ENCODE peak calls at places on chromosomes 11 and 22, in eight cellular contexts. One of them, this sample, is unnamed.

GRCh38 chr22:50326225-50326958 is 420 bp downstream of the DENND6B start:
- DNase-seq in iPS-NIHi11: peak
- DNase-seq in pancreas: no peak
- DNase-seq in activated CD8-positive, alpha-beta memory T cell treated with anti-CD3 and anti-CD28 coated beads, Interleukin-2, amount 50 U/mL, for 48 hours: no peak
- DNase-seq in renal cortical epithelial cell: no peak
- DNase-seq in Kasumi-1: no peak
- DNase-seq in stimulated activated CD8-positive, alpha-beta memory T cell treated with anti-CD3 and anti-CD28 coated beads, Interleukin-4, amount 100 ng/mL, for 1 hour: no peak
- DNase-seq in activated gamma-delta T cell treated with anti-CD3 and anti-CD28 coated beads, Interleukin-2, amount 50 U/mL, for 16 hours: no peak
- DNase-seq in this sample: no peak

GRCh38 chr22:27107824-27108223 is 450.4 kb downstream of the MIAT start:
- DNase-seq in iPS-NIHi11: no peak
- DNase-seq in pancreas: peak
- DNase-seq in activated CD8-positive, alpha-beta memory T cell treated with anti-CD3 and anti-CD28 coated beads, Interleukin-2, amount 50 U/mL, for 48 hours: no peak
- DNase-seq in renal cortical epithelial cell: peak
- DNase-seq in Kasumi-1: no peak
- DNase-seq in stimulated activated CD8-positive, alpha-beta memory T cell treated with anti-CD3 and anti-CD28 coated beads, Interleukin-4, amount 100 ng/mL, for 1 hour: no peak
- DNase-seq in activated gamma-delta T cell treated with anti-CD3 and anti-CD28 coated beads, Interleukin-2, amount 50 U/mL, for 16 hours: no peak
- DNase-seq in this sample: no peak

GRCh38 chr22:18085188-18085587 is 7.4 kb downstream of the PEX26 start:
- DNase-seq in iPS-NIHi11: no peak
- DNase-seq in pancreas: no peak
- DNase-seq in activated CD8-positive, alpha-beta memory T cell treated with anti-CD3 and anti-CD28 coated beads, Interleukin-2, amount 50 U/mL, for 48 hours: no peak
- DNase-seq in renal cortical epithelial cell: peak
- DNase-seq in Kasumi-1: no peak
- DNase-seq in stimulated activated CD8-positive, alpha-beta memory T cell treated with anti-CD3 and anti-CD28 coated beads, Interleukin-4, amount 100 ng/mL, for 1 hour: no peak
- DNase-seq in activated gamma-delta T cell treated with anti-CD3 and anti-CD28 coated beads, Interleukin-2, amount 50 U/mL, for 16 hours: no peak
- DNase-seq in this sample: no peak

GRCh38 chr11:128409476-128409875 is 177.9 kb downstream of the ETS1 start:
- DNase-seq in iPS-NIHi11: no peak
- DNase-seq in pancreas: no peak
- DNase-seq in activated CD8-positive, alpha-beta memory T cell treated with anti-CD3 and anti-CD28 coated beads, Interleukin-2, amount 50 U/mL, for 48 hours: no peak
- DNase-seq in renal cortical epithelial cell: no peak
- DNase-seq in Kasumi-1: no peak
- DNase-seq in stimulated activated CD8-positive, alpha-beta memory T cell treated with anti-CD3 and anti-CD28 coated beads, Interleukin-4, amount 100 ng/mL, for 1 hour: no peak
- DNase-seq in activated gamma-delta T cell treated with anti-CD3 and anti-CD28 coated beads, Interleukin-2, amount 50 U/mL, for 16 hours: no peak
- DNase-seq in this sample: no peak

GRCh38 chr11:102171101-102171500 is 60.9 kb downstream of the YAP1 start:
- DNase-seq in iPS-NIHi11: no peak
- DNase-seq in pancreas: no peak
- DNase-seq in activated CD8-positive, alpha-beta memory T cell treated with anti-CD3 and anti-CD28 coated beads, Interleukin-2, amount 50 U/mL, for 48 hours: no peak
- DNase-seq in renal cortical epithelial cell: peak
- DNase-seq in Kasumi-1: no peak
- DNase-seq in stimulated activated CD8-positive, alpha-beta memory T cell treated with anti-CD3 and anti-CD28 coated beads, Interleukin-4, amount 100 ng/mL, for 1 hour: no peak
- DNase-seq in activated gamma-delta T cell treated with anti-CD3 and anti-CD28 coated beads, Interleukin-2, amount 50 U/mL, for 16 hours: no peak
- DNase-seq in this sample: no peak

GRCh38 chr22:29309332-29310064 is 3.0 kb downstream of the GAS2L1 start:
- DNase-seq in iPS-NIHi11: no peak
- DNase-seq in pancreas: peak
- DNase-seq in activated CD8-positive, alpha-beta memory T cell treated with anti-CD3 and anti-CD28 coated beads, Interleukin-2, amount 50 U/mL, for 48 hours: peak
- DNase-seq in renal cortical epithelial cell: no peak
- DNase-seq in Kasumi-1: no peak
- DNase-seq in stimulated activated CD8-positive, alpha-beta memory T cell treated with anti-CD3 and anti-CD28 coated beads, Interleukin-4, amount 100 ng/mL, for 1 hour: no peak
- DNase-seq in activated gamma-delta T cell treated with anti-CD3 and anti-CD28 coated beads, Interleukin-2, amount 50 U/mL, for 16 hours: no peak
- DNase-seq in this sample: no peak

GRCh38 chr11:46356911-46357482 is 9.7 kb downstream of the DGKZ start:
- DNase-seq in iPS-NIHi11: no peak
- DNase-seq in pancreas: no peak
- DNase-seq in activated CD8-positive, alpha-beta memory T cell treated with anti-CD3 and anti-CD28 coated beads, Interleukin-2, amount 50 U/mL, for 48 hours: no peak
- DNase-seq in renal cortical epithelial cell: peak
- DNase-seq in Kasumi-1: no peak
- DNase-seq in stimulated activated CD8-positive, alpha-beta memory T cell treated with anti-CD3 and anti-CD28 coated beads, Interleukin-4, amount 100 ng/mL, for 1 hour: no peak
- DNase-seq in activated gamma-delta T cell treated with anti-CD3 and anti-CD28 coated beads, Interleukin-2, amount 50 U/mL, for 16 hours: no peak
- DNase-seq in this sample: no peak

GRCh38 chr11:45395421-45395820 is 109.3 kb upstream of the SYT13 start:
- DNase-seq in iPS-NIHi11: no peak
- DNase-seq in pancreas: no peak
- DNase-seq in activated CD8-positive, alpha-beta memory T cell treated with anti-CD3 and anti-CD28 coated beads, Interleukin-2, amount 50 U/mL, for 48 hours: no peak
- DNase-seq in renal cortical epithelial cell: no peak
- DNase-seq in Kasumi-1: no peak
- DNase-seq in stimulated activated CD8-positive, alpha-beta memory T cell treated with anti-CD3 and anti-CD28 coated beads, Interleukin-4, amount 100 ng/mL, for 1 hour: no peak
- DNase-seq in activated gamma-delta T cell treated with anti-CD3 and anti-CD28 coated beads, Interleukin-2, amount 50 U/mL, for 16 hours: no peak
- DNase-seq in this sample: no peak

GRCh38 chr22:39970742-39971141 is 10.5 kb downstream of the TMA7B start:
- DNase-seq in iPS-NIHi11: no peak
- DNase-seq in pancreas: no peak
- DNase-seq in activated CD8-positive, alpha-beta memory T cell treated with anti-CD3 and anti-CD28 coated beads, Interleukin-2, amount 50 U/mL, for 48 hours: no peak
- DNase-seq in renal cortical epithelial cell: no peak
- DNase-seq in Kasumi-1: no peak
- DNase-seq in stimulated activated CD8-positive, alpha-beta memory T cell treated with anti-CD3 and anti-CD28 coated beads, Interleukin-4, amount 100 ng/mL, for 1 hour: no peak
- DNase-seq in activated gamma-delta T cell treated with anti-CD3 and anti-CD28 coated beads, Interleukin-2, amount 50 U/mL, for 16 hours: no peak
- DNase-seq in this sample: no peak

GRCh38 chr11:67389477-67389876 is 2.3 kb upstream of the RAD9A start:
- DNase-seq in iPS-NIHi11: peak
- DNase-seq in pancreas: no peak
- DNase-seq in activated CD8-positive, alpha-beta memory T cell treated with anti-CD3 and anti-CD28 coated beads, Interleukin-2, amount 50 U/mL, for 48 hours: peak
- DNase-seq in renal cortical epithelial cell: no peak
- DNase-seq in Kasumi-1: peak
- DNase-seq in stimulated activated CD8-positive, alpha-beta memory T cell treated with anti-CD3 and anti-CD28 coated beads, Interleukin-4, amount 100 ng/mL, for 1 hour: no peak
- DNase-seq in activated gamma-delta T cell treated with anti-CD3 and anti-CD28 coated beads, Interleukin-2, amount 50 U/mL, for 16 hours: peak
- DNase-seq in this sample: peak

GRCh38 chr11:106496677-106497076 is 419.2 kb downstream of the AASDHPPT start:
- DNase-seq in iPS-NIHi11: no peak
- DNase-seq in pancreas: no peak
- DNase-seq in activated CD8-positive, alpha-beta memory T cell treated with anti-CD3 and anti-CD28 coated beads, Interleukin-2, amount 50 U/mL, for 48 hours: no peak
- DNase-seq in renal cortical epithelial cell: no peak
- DNase-seq in Kasumi-1: no peak
- DNase-seq in stimulated activated CD8-positive, alpha-beta memory T cell treated with anti-CD3 and anti-CD28 coated beads, Interleukin-4, amount 100 ng/mL, for 1 hour: no peak
- DNase-seq in activated gamma-delta T cell treated with anti-CD3 and anti-CD28 coated beads, Interleukin-2, amount 50 U/mL, for 16 hours: no peak
- DNase-seq in this sample: no peak

GRCh38 chr11:45961841-45962240 is 39.4 kb downstream of the LARGE2 start:
- DNase-seq in iPS-NIHi11: no peak
- DNase-seq in pancreas: no peak
- DNase-seq in activated CD8-positive, alpha-beta memory T cell treated with anti-CD3 and anti-CD28 coated beads, Interleukin-2, amount 50 U/mL, for 48 hours: no peak
- DNase-seq in renal cortical epithelial cell: no peak
- DNase-seq in Kasumi-1: no peak
- DNase-seq in stimulated activated CD8-positive, alpha-beta memory T cell treated with anti-CD3 and anti-CD28 coated beads, Interleukin-4, amount 100 ng/mL, for 1 hour: no peak
- DNase-seq in activated gamma-delta T cell treated with anti-CD3 and anti-CD28 coated beads, Interleukin-2, amount 50 U/mL, for 16 hours: no peak
- DNase-seq in this sample: no peak

GRCh38 chr22:45462034-45462655 is 40.5 kb upstream of the FBLN1 start:
- DNase-seq in iPS-NIHi11: peak
- DNase-seq in pancreas: no peak
- DNase-seq in activated CD8-positive, alpha-beta memory T cell treated with anti-CD3 and anti-CD28 coated beads, Interleukin-2, amount 50 U/mL, for 48 hours: no peak
- DNase-seq in renal cortical epithelial cell: no peak
- DNase-seq in Kasumi-1: no peak
- DNase-seq in stimulated activated CD8-positive, alpha-beta memory T cell treated with anti-CD3 and anti-CD28 coated beads, Interleukin-4, amount 100 ng/mL, for 1 hour: no peak
- DNase-seq in activated gamma-delta T cell treated with anti-CD3 and anti-CD28 coated beads, Interleukin-2, amount 50 U/mL, for 16 hours: no peak
- DNase-seq in this sample: peak

GRCh38 chr11:73399159-73400090 is 23.2 kb downstream of the RELT start:
- DNase-seq in iPS-NIHi11: no peak
- DNase-seq in pancreas: no peak
- DNase-seq in activated CD8-positive, alpha-beta memory T cell treated with anti-CD3 and anti-CD28 coated beads, Interleukin-2, amount 50 U/mL, for 48 hours: no peak
- DNase-seq in renal cortical epithelial cell: no peak
- DNase-seq in Kasumi-1: no peak
- DNase-seq in stimulated activated CD8-positive, alpha-beta memory T cell treated with anti-CD3 and anti-CD28 coated beads, Interleukin-4, amount 100 ng/mL, for 1 hour: no peak
- DNase-seq in activated gamma-delta T cell treated with anti-CD3 and anti-CD28 coated beads, Interleukin-2, amount 50 U/mL, for 16 hours: no peak
- DNase-seq in this sample: no peak

GRCh38 chr22:42461511-42461910 is 29.3 kb upstream of the NFAM1 start:
- DNase-seq in iPS-NIHi11: peak
- DNase-seq in pancreas: no peak
- DNase-seq in activated CD8-positive, alpha-beta memory T cell treated with anti-CD3 and anti-CD28 coated beads, Interleukin-2, amount 50 U/mL, for 48 hours: no peak
- DNase-seq in renal cortical epithelial cell: no peak
- DNase-seq in Kasumi-1: no peak
- DNase-seq in stimulated activated CD8-positive, alpha-beta memory T cell treated with anti-CD3 and anti-CD28 coated beads, Interleukin-4, amount 100 ng/mL, for 1 hour: no peak
- DNase-seq in activated gamma-delta T cell treated with anti-CD3 and anti-CD28 coated beads, Interleukin-2, amount 50 U/mL, for 16 hours: no peak
- DNase-seq in this sample: no peak

GRCh38 chr11:125701858-125702621 is 21.4 kb upstream of the ACRV1 start:
- DNase-seq in iPS-NIHi11: peak
- DNase-seq in pancreas: no peak
- DNase-seq in activated CD8-positive, alpha-beta memory T cell treated with anti-CD3 and anti-CD28 coated beads, Interleukin-2, amount 50 U/mL, for 48 hours: no peak
- DNase-seq in renal cortical epithelial cell: no peak
- DNase-seq in Kasumi-1: no peak
- DNase-seq in stimulated activated CD8-positive, alpha-beta memory T cell treated with anti-CD3 and anti-CD28 coated beads, Interleukin-4, amount 100 ng/mL, for 1 hour: no peak
- DNase-seq in activated gamma-delta T cell treated with anti-CD3 and anti-CD28 coated beads, Interleukin-2, amount 50 U/mL, for 16 hours: no peak
- DNase-seq in this sample: no peak

GRCh38 chr11:105852427-105852826 is 169.6 kb downstream of the MSANTD4 start:
- DNase-seq in iPS-NIHi11: no peak
- DNase-seq in pancreas: no peak
- DNase-seq in activated CD8-positive, alpha-beta memory T cell treated with anti-CD3 and anti-CD28 coated beads, Interleukin-2, amount 50 U/mL, for 48 hours: no peak
- DNase-seq in renal cortical epithelial cell: no peak
- DNase-seq in Kasumi-1: no peak
- DNase-seq in stimulated activated CD8-positive, alpha-beta memory T cell treated with anti-CD3 and anti-CD28 coated beads, Interleukin-4, amount 100 ng/mL, for 1 hour: no peak
- DNase-seq in activated gamma-delta T cell treated with anti-CD3 and anti-CD28 coated beads, Interleukin-2, amount 50 U/mL, for 16 hours: no peak
- DNase-seq in this sample: no peak

GRCh38 chr22:35589071-35589735 is 27.9 kb downstream of the MB start:
- DNase-seq in iPS-NIHi11: no peak
- DNase-seq in pancreas: no peak
- DNase-seq in activated CD8-positive, alpha-beta memory T cell treated with anti-CD3 and anti-CD28 coated beads, Interleukin-2, amount 50 U/mL, for 48 hours: no peak
- DNase-seq in renal cortical epithelial cell: peak
- DNase-seq in Kasumi-1: peak
- DNase-seq in stimulated activated CD8-positive, alpha-beta memory T cell treated with anti-CD3 and anti-CD28 coated beads, Interleukin-4, amount 100 ng/mL, for 1 hour: no peak
- DNase-seq in activated gamma-delta T cell treated with anti-CD3 and anti-CD28 coated beads, Interleukin-2, amount 50 U/mL, for 16 hours: no peak
- DNase-seq in this sample: no peak

GRCh38 chr22:43400449-43400848 is 11.4 kb upstream of the MPPED1 start:
- DNase-seq in iPS-NIHi11: no peak
- DNase-seq in pancreas: no peak
- DNase-seq in activated CD8-positive, alpha-beta memory T cell treated with anti-CD3 and anti-CD28 coated beads, Interleukin-2, amount 50 U/mL, for 48 hours: no peak
- DNase-seq in renal cortical epithelial cell: no peak
- DNase-seq in Kasumi-1: no peak
- DNase-seq in stimulated activated CD8-positive, alpha-beta memory T cell treated with anti-CD3 and anti-CD28 coated beads, Interleukin-4, amount 100 ng/mL, for 1 hour: no peak
- DNase-seq in activated gamma-delta T cell treated with anti-CD3 and anti-CD28 coated beads, Interleukin-2, amount 50 U/mL, for 16 hours: no peak
- DNase-seq in this sample: no peak

GRCh38 chr11:58625086-58625485 is 2.6 kb downstream of the CNTF start:
- DNase-seq in iPS-NIHi11: no peak
- DNase-seq in pancreas: no peak
- DNase-seq in activated CD8-positive, alpha-beta memory T cell treated with anti-CD3 and anti-CD28 coated beads, Interleukin-2, amount 50 U/mL, for 48 hours: no peak
- DNase-seq in renal cortical epithelial cell: peak
- DNase-seq in Kasumi-1: no peak
- DNase-seq in stimulated activated CD8-positive, alpha-beta memory T cell treated with anti-CD3 and anti-CD28 coated beads, Interleukin-4, amount 100 ng/mL, for 1 hour: no peak
- DNase-seq in activated gamma-delta T cell treated with anti-CD3 and anti-CD28 coated beads, Interleukin-2, amount 50 U/mL, for 16 hours: no peak
- DNase-seq in this sample: no peak

GRCh38 chr22:23176645-23177027 is 3.7 kb upstream of the BCR start:
- DNase-seq in iPS-NIHi11: no peak
- DNase-seq in pancreas: no peak
- DNase-seq in activated CD8-positive, alpha-beta memory T cell treated with anti-CD3 and anti-CD28 coated beads, Interleukin-2, amount 50 U/mL, for 48 hours: no peak
- DNase-seq in renal cortical epithelial cell: no peak
- DNase-seq in Kasumi-1: no peak
- DNase-seq in stimulated activated CD8-positive, alpha-beta memory T cell treated with anti-CD3 and anti-CD28 coated beads, Interleukin-4, amount 100 ng/mL, for 1 hour: no peak
- DNase-seq in activated gamma-delta T cell treated with anti-CD3 and anti-CD28 coated beads, Interleukin-2, amount 50 U/mL, for 16 hours: no peak
- DNase-seq in this sample: no peak

GRCh38 chr11:102345923-102346322 is 1.1 kb upstream of the BIRC2 start:
- DNase-seq in iPS-NIHi11: no peak
- DNase-seq in pancreas: no peak
- DNase-seq in activated CD8-positive, alpha-beta memory T cell treated with anti-CD3 and anti-CD28 coated beads, Interleukin-2, amount 50 U/mL, for 48 hours: no peak
- DNase-seq in renal cortical epithelial cell: peak
- DNase-seq in Kasumi-1: no peak
- DNase-seq in stimulated activated CD8-positive, alpha-beta memory T cell treated with anti-CD3 and anti-CD28 coated beads, Interleukin-4, amount 100 ng/mL, for 1 hour: no peak
- DNase-seq in activated gamma-delta T cell treated with anti-CD3 and anti-CD28 coated beads, Interleukin-2, amount 50 U/mL, for 16 hours: peak
- DNase-seq in this sample: no peak

GRCh38 chr11:19903620-19904069 is 191.0 kb downstream of the NAV2 start:
- DNase-seq in iPS-NIHi11: peak
- DNase-seq in pancreas: peak
- DNase-seq in activated CD8-positive, alpha-beta memory T cell treated with anti-CD3 and anti-CD28 coated beads, Interleukin-2, amount 50 U/mL, for 48 hours: peak
- DNase-seq in renal cortical epithelial cell: peak
- DNase-seq in Kasumi-1: peak
- DNase-seq in stimulated activated CD8-positive, alpha-beta memory T cell treated with anti-CD3 and anti-CD28 coated beads, Interleukin-4, amount 100 ng/mL, for 1 hour: no peak
- DNase-seq in activated gamma-delta T cell treated with anti-CD3 and anti-CD28 coated beads, Interleukin-2, amount 50 U/mL, for 16 hours: peak
- DNase-seq in this sample: peak

GRCh38 chr22:37232140-37232998 is 11.7 kb downstream of the RAC2 start:
- DNase-seq in iPS-NIHi11: no peak
- DNase-seq in pancreas: no peak
- DNase-seq in activated CD8-positive, alpha-beta memory T cell treated with anti-CD3 and anti-CD28 coated beads, Interleukin-2, amount 50 U/mL, for 48 hours: peak
- DNase-seq in renal cortical epithelial cell: no peak
- DNase-seq in Kasumi-1: no peak
- DNase-seq in stimulated activated CD8-positive, alpha-beta memory T cell treated with anti-CD3 and anti-CD28 coated beads, Interleukin-4, amount 100 ng/mL, for 1 hour: no peak
- DNase-seq in activated gamma-delta T cell treated with anti-CD3 and anti-CD28 coated beads, Interleukin-2, amount 50 U/mL, for 16 hours: no peak
- DNase-seq in this sample: no peak

GRCh38 chr11:88146106-88146505 is 29.1 kb downstream of the RAB38 start:
- DNase-seq in iPS-NIHi11: no peak
- DNase-seq in pancreas: no peak
- DNase-seq in activated CD8-positive, alpha-beta memory T cell treated with anti-CD3 and anti-CD28 coated beads, Interleukin-2, amount 50 U/mL, for 48 hours: no peak
- DNase-seq in renal cortical epithelial cell: no peak
- DNase-seq in Kasumi-1: no peak
- DNase-seq in stimulated activated CD8-positive, alpha-beta memory T cell treated with anti-CD3 and anti-CD28 coated beads, Interleukin-4, amount 100 ng/mL, for 1 hour: no peak
- DNase-seq in activated gamma-delta T cell treated with anti-CD3 and anti-CD28 coated beads, Interleukin-2, amount 50 U/mL, for 16 hours: no peak
- DNase-seq in this sample: no peak

GRCh38 chr11:118205979-118206611 is 18.7 kb downstream of the JAML start:
- DNase-seq in iPS-NIHi11: no peak
- DNase-seq in pancreas: no peak
- DNase-seq in activated CD8-positive, alpha-beta memory T cell treated with anti-CD3 and anti-CD28 coated beads, Interleukin-2, amount 50 U/mL, for 48 hours: no peak
- DNase-seq in renal cortical epithelial cell: no peak
- DNase-seq in Kasumi-1: no peak
- DNase-seq in stimulated activated CD8-positive, alpha-beta memory T cell treated with anti-CD3 and anti-CD28 coated beads, Interleukin-4, amount 100 ng/mL, for 1 hour: no peak
- DNase-seq in activated gamma-delta T cell treated with anti-CD3 and anti-CD28 coated beads, Interleukin-2, amount 50 U/mL, for 16 hours: no peak
- DNase-seq in this sample: no peak

GRCh38 chr11:117970400-117971024 is 15.7 kb upstream of the IL10RA start:
- DNase-seq in iPS-NIHi11: no peak
- DNase-seq in pancreas: no peak
- DNase-seq in activated CD8-positive, alpha-beta memory T cell treated with anti-CD3 and anti-CD28 coated beads, Interleukin-2, amount 50 U/mL, for 48 hours: peak
- DNase-seq in renal cortical epithelial cell: peak
- DNase-seq in Kasumi-1: peak
- DNase-seq in stimulated activated CD8-positive, alpha-beta memory T cell treated with anti-CD3 and anti-CD28 coated beads, Interleukin-4, amount 100 ng/mL, for 1 hour: no peak
- DNase-seq in activated gamma-delta T cell treated with anti-CD3 and anti-CD28 coated beads, Interleukin-2, amount 50 U/mL, for 16 hours: no peak
- DNase-seq in this sample: no peak